ENCODE peak calls at places on chromosomes 3 and 15, in five cellular contexts. One of them, this sample, is unnamed.

GRCh38 chr15:88881781-88882180 is 13.6 kb downstream of the HAPLN3 start:
- DNase-seq in K562: no peak
- DNase-seq in sigmoid colon: no peak
- DNase-seq in GM12878: no peak
- DNase-seq in GM23338: no peak
- DNase-seq in this sample: no peak

GRCh38 chr15:25181290-25182097 is 226.7 kb downstream of the SNRPN start:
- DNase-seq in sigmoid colon: peak
- DNase-seq in K562: no peak
- DNase-seq in GM23338: no peak
- DNase-seq in GM12878: no peak
- DNase-seq in this sample: no peak

GRCh38 chr15:33934896-33935295 is 33.4 kb upstream of the CHRM5 start:
- DNase-seq in K562: no peak
- DNase-seq in GM12878: no peak
- DNase-seq in sigmoid colon: no peak
- DNase-seq in GM23338: no peak
- DNase-seq in this sample: no peak

GRCh38 chr3:71185733-71186455 is 397.6 kb downstream of the FOXP1 start:
- DNase-seq in GM23338: no peak
- DNase-seq in sigmoid colon: no peak
- DNase-seq in GM12878: no peak
- DNase-seq in K562: peak
- DNase-seq in this sample: no peak

GRCh38 chr3:168847293-168847883 is 751.7 kb upstream of the GOLIM4 start:
- DNase-seq in sigmoid colon: no peak
- DNase-seq in K562: peak
- DNase-seq in GM23338: peak
- DNase-seq in GM12878: peak
- DNase-seq in this sample: no peak

GRCh38 chr3:98440283-98440682 is 22.7 kb upstream of the OR5K1 start:
- DNase-seq in sigmoid colon: no peak
- DNase-seq in K562: no peak
- DNase-seq in GM12878: no peak
- DNase-seq in GM23338: no peak
- DNase-seq in this sample: no peak

GRCh38 chr15:51759557-51760070 is 8.2 kb downstream of the TMOD2 start:
- DNase-seq in GM23338: peak
- DNase-seq in GM12878: no peak
- DNase-seq in K562: peak
- DNase-seq in sigmoid colon: peak
- DNase-seq in this sample: no peak

GRCh38 chr15:57401546-57401945 is 25.2 kb downstream of the CGNL1 start:
- DNase-seq in GM23338: no peak
- DNase-seq in sigmoid colon: no peak
- DNase-seq in GM12878: no peak
- DNase-seq in K562: no peak
- DNase-seq in this sample: no peak

GRCh38 chr3:101624857-101625256 is 50.9 kb downstream of the PCNP start:
- DNase-seq in sigmoid colon: no peak
- DNase-seq in K562: no peak
- DNase-seq in GM12878: no peak
- DNase-seq in GM23338: no peak
- DNase-seq in this sample: no peak

GRCh38 chr3:53938645-53939044 is 47.0 kb upstream of the SELENOK start:
- DNase-seq in sigmoid colon: no peak
- DNase-seq in GM23338: peak
- DNase-seq in GM12878: no peak
- DNase-seq in K562: peak
- DNase-seq in this sample: peak

GRCh38 chr3:57281710-57282109 is 10.8 kb downstream of the ASB14 start:
- DNase-seq in GM12878: no peak
- DNase-seq in K562: no peak
- DNase-seq in GM23338: no peak
- DNase-seq in sigmoid colon: no peak
- DNase-seq in this sample: no peak

GRCh38 chr15:71568226-71568625 is 242.1 kb upstream of the NR2E3 start:
- DNase-seq in sigmoid colon: no peak
- DNase-seq in GM23338: no peak
- DNase-seq in GM12878: no peak
- DNase-seq in K562: no peak
- DNase-seq in this sample: no peak

GRCh38 chr3:11954312-11954934 is 49.8 kb upstream of the SYN2 start:
- DNase-seq in K562: peak
- DNase-seq in sigmoid colon: no peak
- DNase-seq in GM23338: no peak
- DNase-seq in GM12878: no peak
- DNase-seq in this sample: no peak

GRCh38 chr3:158761350-158761749 is 29.1 kb upstream of the RARRES1 start:
- DNase-seq in GM23338: no peak
- DNase-seq in sigmoid colon: no peak
- DNase-seq in K562: no peak
- DNase-seq in GM12878: no peak
- DNase-seq in this sample: no peak

GRCh38 chr3:11651900-11652299 is 8.2 kb upstream of the VGLL4 start:
- DNase-seq in sigmoid colon: no peak
- DNase-seq in GM23338: peak
- DNase-seq in K562: peak
- DNase-seq in GM12878: no peak
- DNase-seq in this sample: no peak

GRCh38 chr3:107429330-107430181 is 52.3 kb downstream of the CCDC54 start:
- DNase-seq in K562: peak
- DNase-seq in sigmoid colon: peak
- DNase-seq in GM12878: no peak
- DNase-seq in GM23338: peak
- DNase-seq in this sample: peak

GRCh38 chr3:36653095-36653494 is 111.3 kb downstream of the DCLK3 start:
- DNase-seq in GM12878: no peak
- DNase-seq in GM23338: no peak
- DNase-seq in K562: no peak
- DNase-seq in sigmoid colon: no peak
- DNase-seq in this sample: no peak

GRCh38 chr3:54621181-54621580 is 306.7 kb downstream of the LRTM1 start:
- DNase-seq in sigmoid colon: no peak
- DNase-seq in K562: no peak
- DNase-seq in GM23338: no peak
- DNase-seq in GM12878: no peak
- DNase-seq in this sample: no peak

GRCh38 chr3:118476885-118477618 is 557.6 kb downstream of the IGSF11 start:
- DNase-seq in GM23338: no peak
- DNase-seq in GM12878: peak
- DNase-seq in K562: no peak
- DNase-seq in sigmoid colon: no peak
- DNase-seq in this sample: no peak

GRCh38 chr3:72338942-72339749 is 509.1 kb downstream of the SHQ1 start:
- DNase-seq in sigmoid colon: no peak
- DNase-seq in K562: peak
- DNase-seq in GM23338: no peak
- DNase-seq in GM12878: peak
- DNase-seq in this sample: no peak

GRCh38 chr15:48887144-48887543 is 9.2 kb downstream of the EID1 start:
- DNase-seq in K562: no peak
- DNase-seq in GM23338: no peak
- DNase-seq in sigmoid colon: no peak
- DNase-seq in GM12878: no peak
- DNase-seq in this sample: no peak

GRCh38 chr3:53628546-53629395 is 134.4 kb downstream of the CACNA1D start:
- DNase-seq in K562: no peak
- DNase-seq in GM12878: no peak
- DNase-seq in GM23338: no peak
- DNase-seq in sigmoid colon: no peak
- DNase-seq in this sample: peak

GRCh38 chr3:45582407-45582806 is 12.1 kb upstream of the LIMD1 start:
- DNase-seq in K562: no peak
- DNase-seq in sigmoid colon: peak
- DNase-seq in GM23338: no peak
- DNase-seq in GM12878: no peak
- DNase-seq in this sample: no peak
- TF ChIP-seq POLR2AphosphoS5 in K562: no peak
- TF ChIP-seq POLR2AphosphoS5 in sigmoid colon: no peak
- TF ChIP-seq POLR2AphosphoS5 in GM23338: no peak
- TF ChIP-seq POLR2AphosphoS5 in GM12878: no peak
- TF ChIP-seq POLR2AphosphoS5 in this sample: no peak

GRCh38 chr3:46892285-46893145 is 15.0 kb downstream of the PTH1R start:
- DNase-seq in GM12878: no peak
- DNase-seq in GM23338: peak
- DNase-seq in sigmoid colon: peak
- DNase-seq in K562: no peak
- DNase-seq in this sample: peak
- H3K27ac ChIP-seq in GM12878: no peak
- H3K27ac ChIP-seq in GM23338: no peak
- H3K27ac ChIP-seq in sigmoid colon: no peak
- H3K27ac ChIP-seq in K562: no peak
- H3K27ac ChIP-seq in this sample: no peak

DNA sequence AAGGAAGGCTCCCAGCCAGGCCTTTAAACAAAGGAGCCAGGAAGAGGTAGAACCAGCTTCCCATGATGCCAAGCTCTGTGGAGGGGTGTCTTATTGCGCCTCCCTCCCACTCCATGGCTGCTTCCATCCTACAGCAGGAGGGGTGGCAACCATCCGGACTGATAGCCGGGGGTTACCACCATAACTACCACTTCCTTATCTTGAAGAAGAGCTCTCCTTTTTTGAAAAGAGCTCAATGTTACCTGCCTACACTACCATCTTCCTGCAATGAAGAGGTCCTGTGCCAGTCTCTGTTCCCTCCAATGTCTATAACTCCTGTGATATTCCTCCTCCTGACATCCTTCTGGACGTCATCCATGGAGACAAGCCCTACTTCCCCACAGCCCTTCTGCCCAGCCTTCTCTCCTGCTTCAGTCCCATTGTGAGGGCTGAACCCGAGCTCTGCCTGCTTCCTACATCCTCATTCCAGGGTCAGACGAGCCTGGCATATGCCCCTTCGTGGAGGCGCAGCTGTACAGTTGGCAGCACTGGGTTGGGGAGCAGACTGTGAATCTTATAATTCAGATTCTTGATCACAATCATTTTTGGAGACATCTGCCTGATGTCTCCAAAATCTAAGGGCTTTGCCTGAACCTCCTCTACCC is 8.5 kb downstream of the CCDC9B start:
- DNase-seq in GM12878: no peak
- DNase-seq in K562: no peak
- DNase-seq in GM23338: no peak
- DNase-seq in sigmoid colon: no peak
- DNase-seq in this sample: no peak
- TF ChIP-seq POLR2AphosphoS5 in GM12878: no peak
- TF ChIP-seq POLR2AphosphoS5 in K562: no peak
- TF ChIP-seq POLR2AphosphoS5 in GM23338: no peak
- TF ChIP-seq POLR2AphosphoS5 in sigmoid colon: peak
- TF ChIP-seq POLR2AphosphoS5 in this sample: no peak

GRCh38 chr15:67062365-67062985 is 2.9 kb upstream of the SMAD3 start:
- DNase-seq in sigmoid colon: no peak
- DNase-seq in GM12878: no peak
- DNase-seq in K562: no peak
- DNase-seq in GM23338: no peak
- DNase-seq in this sample: no peak
- H3K27ac ChIP-seq in sigmoid colon: no peak
- H3K27ac ChIP-seq in GM12878: no peak
- H3K27ac ChIP-seq in K562: no peak
- H3K27ac ChIP-seq in GM23338: no peak
- H3K27ac ChIP-seq in this sample: no peak

GRCh38 chr3:175956964-175957363 is 1097.8 kb downstream of the NAALADL2 start:
- DNase-seq in sigmoid colon: no peak
- DNase-seq in GM12878: no peak
- DNase-seq in K562: no peak
- DNase-seq in GM23338: peak
- DNase-seq in this sample: no peak
- TF ChIP-seq POLR2AphosphoS5 in sigmoid colon: no peak
- TF ChIP-seq POLR2AphosphoS5 in GM12878: no peak
- TF ChIP-seq POLR2AphosphoS5 in K562: no peak
- TF ChIP-seq POLR2AphosphoS5 in GM23338: no peak
- TF ChIP-seq POLR2AphosphoS5 in this sample: no peak

GRCh38 chr3:42159147-42159546 is 68.0 kb downstream of the TRAK1 start:
- DNase-seq in sigmoid colon: no peak
- DNase-seq in K562: no peak
- DNase-seq in GM23338: no peak
- DNase-seq in GM12878: no peak
- DNase-seq in this sample: no peak

GRCh38 chr3:42161050-42161935 is 70.1 kb downstream of the TRAK1 start:
- DNase-seq in sigmoid colon: peak
- DNase-seq in K562: no peak
- DNase-seq in GM23338: peak
- DNase-seq in GM12878: no peak
- DNase-seq in this sample: no peak

GRCh38 chr3:42162462-42162861 is 71.3 kb downstream of the TRAK1 start:
- DNase-seq in GM12878: no peak
- DNase-seq in K562: no peak
- DNase-seq in GM23338: no peak
- DNase-seq in sigmoid colon: no peak
- DNase-seq in this sample: no peak

GRCh38 chr3:42159706-42160472 is 68.7 kb downstream of the TRAK1 start:
- DNase-seq in K562: peak
- DNase-seq in GM23338: peak
- DNase-seq in sigmoid colon: peak
- DNase-seq in GM12878: no peak
- DNase-seq in this sample: peak

DNA sequence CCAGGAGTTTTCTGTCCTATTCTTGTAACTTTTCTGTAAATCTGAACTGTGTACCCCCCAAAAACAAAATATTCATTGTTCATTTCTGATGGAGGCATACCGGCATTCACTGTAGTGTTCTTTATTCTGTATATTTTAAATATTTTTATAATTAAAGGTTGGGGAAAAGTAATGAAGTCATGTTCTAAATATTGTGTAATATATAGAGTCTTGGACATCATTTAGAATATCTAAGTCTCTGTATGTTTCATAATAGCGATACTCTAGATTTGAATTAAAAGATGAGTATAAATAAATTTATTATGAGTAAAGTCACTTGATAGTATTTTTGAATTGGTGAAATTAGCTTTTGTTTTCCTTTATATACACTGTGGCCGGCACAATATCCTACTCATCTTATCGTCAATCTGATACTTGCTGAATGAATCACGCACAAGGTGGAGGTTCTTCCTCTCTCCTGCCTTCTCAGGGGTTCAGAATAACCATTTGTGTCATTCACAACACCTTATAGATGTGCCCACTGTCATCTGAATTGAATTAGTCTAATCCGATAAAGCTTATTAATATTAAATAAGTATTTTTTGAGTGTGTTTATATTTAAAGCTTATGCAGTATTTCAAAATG is 66.9 kb downstream of the TRAK1 start:
- DNase-seq in K562: no peak
- DNase-seq in sigmoid colon: no peak
- DNase-seq in GM23338: no peak
- DNase-seq in GM12878: no peak
- DNase-seq in this sample: no peak
- H3K27ac ChIP-seq in K562: no peak
- H3K27ac ChIP-seq in sigmoid colon: no peak
- H3K27ac ChIP-seq in GM23338: no peak
- H3K27ac ChIP-seq in GM12878: peak
- H3K27ac ChIP-seq in this sample: no peak

This sample was measured in prostate gland.